ENCODE peak calls at places on chromosomes 4 and X, in ten cellular contexts. S is T follicular helper cell; U is SW 1271; I is T-helper 2 cell; Z is EL; V is caudate nucleus; X is stimulated activated CD4-positive, alpha-beta T cell treated with anti-CD3 and anti-CD28 coated beads, Interleukin-12 subunit alpha, Interleukin-12 subunit beta, amount 100 ng/mL, for 48 hours; F is AG20443; M is upper lobe of right lung; O is fibroblast of mammary gland. W is an unnamed sample.
A peak's percentile ranks its signal among the peaks of the same experiment; 100 is the strongest.

GRCh38 chr4:87977521-87978278 is 2.2 kb downstream of the SPP1 start:
- DNase-seq in S (no peak), U (no peak), I (no peak), Z (no peak), V (peak; percentile 42), X (no peak), F (no peak), M (no peak), O (no peak), W (no peak)

GRCh38 chr4:185256444-185256843 is 47.0 kb downstream of the SNX25 start:
- DNase-seq in S (no peak), U (no peak), I (no peak), Z (peak; percentile 77), V (no peak), X (no peak), F (peak; percentile 21), M (no peak), O (peak; percentile 81), W (no peak)

GRCh38 chr4:83677656-83678055 is 141.7 kb downstream of the GPAT3 start:
- DNase-seq in S (no peak), U (no peak), I (no peak), Z (peak; percentile 1), V (no peak), X (no peak), F (peak; percentile 29), M (no peak), O (peak; percentile 48), W (no peak)

GRCh38 chrX:132127748-132128147 is at the start of gene FRMD7:
- DNase-seq in S (no peak), U (no peak), I (no peak), Z (no peak), V (no peak), X (no peak), F (no peak), M (no peak), O (no peak), W (no peak)

GRCh38 chr4:40099010-40099409 is 42.4 kb downstream of the N4BP2 start:
- DNase-seq in S (no peak), U (no peak), I (no peak), Z (no peak), V (no peak), X (no peak), F (no peak), M (no peak), O (no peak), W (no peak)

GRCh38 chr4:170391066-170391754 is 301.5 kb upstream of the AADAT start:
- DNase-seq in S (no peak), U (peak; percentile 8), I (no peak), Z (peak; percentile 83), V (no peak), X (no peak), F (no peak), M (no peak), O (peak; percentile 97), W (no peak)

GRCh38 chr4:158793021-158793420 is 24.2 kb downstream of the FNIP2 start:
- DNase-seq in S (no peak), U (no peak), I (no peak), Z (peak; percentile 29), V (no peak), X (no peak), F (no peak), M (no peak), O (no peak), W (no peak)

GRCh38 chr4:113080624-113081023 is 31.2 kb downstream of the ANK2 start:
- DNase-seq in S (no peak), U (no peak), I (no peak), Z (no peak), V (no peak), X (no peak), F (no peak), M (no peak), O (no peak), W (no peak)

GRCh38 chr4:1658146-1658545 is 26.0 kb downstream of the FAM53A start:
- DNase-seq in S (no peak), U (no peak), I (no peak), Z (no peak), V (no peak), X (no peak), F (no peak), M (no peak), O (no peak), W (no peak)

GRCh38 chr4:159357350-159357749 is 254.5 kb downstream of the RAPGEF2 start:
- DNase-seq in S (no peak), U (no peak), I (no peak), Z (no peak), V (no peak), X (no peak), F (no peak), M (no peak), O (no peak), W (no peak)

GRCh38 chrX:68842781-68843581 is 14.2 kb downstream of the EFNB1 start:
- DNase-seq in S (no peak), U (no peak), I (no peak), Z (no peak), V (no peak), X (no peak), F (no peak), M (peak; percentile 66), O (peak; percentile 10), W (no peak)

GRCh38 chr4:2291705-2292651 is 30.1 kb upstream of the MXD4 start:
- DNase-seq in S (no peak), U (no peak), I (no peak), Z (no peak), V (no peak), X (no peak), F (no peak), M (no peak), O (no peak), W (no peak)

GRCh38 chr4:55781809-55782208 is 37.8 kb upstream of the EXOC1L start:
- DNase-seq in S (no peak), U (no peak), I (no peak), Z (no peak), V (no peak), X (no peak), F (no peak), M (no peak), O (peak; percentile 5), W (no peak)

GRCh38 chr4:3177905-3178304 is 71.1 kb upstream of the MSANTD1 start:
- DNase-seq in S (no peak), U (no peak), I (no peak), Z (no peak), V (no peak), X (no peak), F (no peak), M (no peak), O (no peak), W (no peak)

GRCh38 chr4:95304898-95305297 is 243.9 kb downstream of the UNC5C start:
- DNase-seq in S (no peak), U (no peak), I (no peak), Z (no peak), V (no peak), X (no peak), F (no peak), M (no peak), O (no peak), W (no peak)

GRCh38 chr4:123361195-123361861 is 35.3 kb upstream of the SPRY1 start:
- DNase-seq in S (no peak), U (no peak), I (no peak), Z (peak; percentile 69), V (no peak), X (no peak), F (peak; percentile 52), M (no peak), O (peak; percentile 94), W (no peak)

GRCh38 chr4:139301821-139302611 is at the start of gene NDUFC1:
- DNase-seq in S (peak; percentile 52), U (peak; percentile 27), I (peak; percentile 41), Z (peak; percentile 61), V (peak; percentile 62), X (peak; percentile 46), F (peak; percentile 69), M (peak; percentile 75), O (peak; percentile 36), W (peak; percentile 18)

GRCh38 chrX:9995855-9996339 is 28.7 kb downstream of the CLDN34 start:
- DNase-seq in S (peak; percentile 72), U (no peak), I (peak; percentile 60), Z (peak; percentile 73), V (peak; percentile 27), X (peak; percentile 79), F (peak; percentile 51), M (peak; percentile 88), O (peak; percentile 79), W (peak; percentile 57)

GRCh38 chr4:72295966-72296557 is 264.3 kb downstream of the NPFFR2 start:
- DNase-seq in S (no peak), U (peak; percentile 1), I (no peak), Z (peak; percentile 55), V (no peak), X (no peak), F (peak; percentile 57), M (no peak), O (peak; percentile 65), W (no peak)

GRCh38 chrX:87525771-87526229 is 8.2 kb downstream of the KLHL4 start:
- DNase-seq in S (no peak), U (peak; percentile 0), I (no peak), Z (no peak), V (no peak), X (no peak), F (no peak), M (no peak), O (peak; percentile 74), W (no peak)

GRCh38 chrX:155056877-155057792 is 13.8 kb downstream of the CMC4 start:
- DNase-seq in S (peak; percentile 22), U (no peak), I (peak; percentile 9), Z (peak; percentile 68), V (peak; percentile 15), X (no peak), F (peak; percentile 66), M (peak; percentile 71), O (peak; percentile 78), W (peak; percentile 6)

GRCh38 chr4:184310881-184311709 is 93.4 kb upstream of the ENPP6 start:
- DNase-seq in S (no peak), U (no peak), I (no peak), Z (no peak), V (no peak), X (no peak), F (no peak), M (no peak), O (no peak), W (no peak)

GRCh38 chr4:152577708-152578421 is 42.0 kb upstream of the FBXW7 start:
- DNase-seq in S (no peak), U (no peak), I (no peak), Z (peak; percentile 18), V (no peak), X (no peak), F (peak; percentile 21), M (no peak), O (no peak), W (no peak)

GRCh38 chr4:128386761-128387599 is 99.4 kb upstream of the PGRMC2 start:
- DNase-seq in S (no peak), U (no peak), I (no peak), Z (peak; percentile 98), V (peak; percentile 38), X (no peak), F (peak; percentile 93), M (peak; percentile 76), O (peak; percentile 98), W (peak; percentile 93)

GRCh38 chrX:44058339-44058738 is 85.1 kb upstream of the NDP start:
- DNase-seq in S (no peak), U (no peak), I (no peak), Z (no peak), V (no peak), X (no peak), F (no peak), M (no peak), O (no peak), W (no peak)